ENCODE peak calls at places on chromosomes 2 and 18, in six cellular contexts. Q is GM12878, R is endothelial cell of umbilical vein, L is A549, Y is K562, M is HepG2. N is an unnamed sample.
A peak's percentile ranks its signal among the peaks of the same experiment; 100 is the strongest.

GRCh38 chr2:181784556-181784955 is 104.2 kb upstream of the NEUROD1 start:
- DNase-seq in R (peak; percentile 35), M (peak; percentile 39), Y (no peak), L (no peak), Q (no peak), N (no peak)

GRCh38 chr2:101409699-101410098 is 22.4 kb upstream of the CREG2 start:
- DNase-seq in L (no peak), M (no peak), Y (no peak), R (no peak), Q (no peak), N (no peak)

GRCh38 chr2:68469935-68470334 is 2.5 kb downstream of the APLF start:
- DNase-seq in R (no peak), L (no peak), Y (no peak), Q (no peak), M (peak; percentile 37), N (no peak)

GRCh38 chr2:37625781-37626548 is 45.5 kb downstream of the CDC42EP3 start:
- DNase-seq in M (no peak), Q (peak; percentile 82), Y (no peak), L (no peak), R (no peak), N (no peak)

GRCh38 chr2:207163815-207164747 is 1.7 kb downstream of the KLF7 start:
- DNase-seq in Q (no peak), R (peak; percentile 84), L (peak; percentile 21), M (peak; percentile 37), Y (no peak), N (peak; percentile 21)

GRCh38 chr2:144550916-144551315 is 31.0 kb upstream of the ZEB2 start:
- DNase-seq in Y (no peak), M (no peak), Q (no peak), R (no peak), L (no peak), N (no peak)

GRCh38 chr2:46362667-46363012 is 65.4 kb downstream of the EPAS1 start:
- DNase-seq in L (no peak), M (no peak), Q (no peak), R (no peak), Y (no peak), N (no peak)

GRCh38 chr2:36357506-36358316 is 2.1 kb downstream of the CRIM1 start:
- DNase-seq in L (peak; percentile 63), Q (no peak), M (peak; percentile 79), Y (no peak), R (peak; percentile 82), N (peak; percentile 20)

GRCh38 chr2:80393996-80394395 is 89.4 kb upstream of the LRRTM1 start:
- DNase-seq in M (no peak), Q (no peak), Y (no peak), R (no peak), L (no peak), N (no peak)

GRCh38 chr2:2520396-2520795 is 189.3 kb upstream of the MYT1L start:
- DNase-seq in R (no peak), Q (no peak), Y (no peak), M (no peak), L (no peak), N (no peak)

GRCh38 chr18:79690071-79690470 is 10.5 kb downstream of the CTDP1 start:
- DNase-seq in M (no peak), R (no peak), Q (no peak), L (no peak), Y (no peak), N (no peak)

GRCh38 chr2:8300905-8301304 is 381.0 kb upstream of the ID2 start:
- DNase-seq in R (no peak), M (no peak), Y (no peak), L (no peak), Q (no peak), N (no peak)

GRCh38 chr2:128499367-128500135 is 180.9 kb upstream of the HS6ST1 start:
- DNase-seq in M (no peak), R (no peak), L (no peak), Y (no peak), Q (no peak), N (no peak)

GRCh38 chr2:4973973-4974372 is 718.2 kb upstream of the SOX11 start:
- DNase-seq in Q (no peak), M (no peak), R (no peak), L (no peak), Y (no peak), N (peak; percentile 9)

GRCh38 chr2:101987832-101988231 is 3.9 kb upstream of the IL1R2 start:
- DNase-seq in R (no peak), Y (no peak), L (no peak), Q (no peak), M (peak; percentile 43), N (no peak)

GRCh38 chr18:8401606-8402005 is 207.6 kb upstream of the RAB12 start:
- DNase-seq in M (no peak), R (no peak), Q (no peak), Y (no peak), L (no peak), N (no peak)

GRCh38 chr2:72973566-72974435 is 56.5 kb downstream of the EMX1 start:
- DNase-seq in R (peak; percentile 46), M (peak; percentile 58), Q (no peak), Y (peak; percentile 79), L (peak; percentile 89), N (peak; percentile 78)

GRCh38 chr2:157182204-157182709 is 75.2 kb upstream of the GALNT5 start:
- DNase-seq in R (peak; percentile 58), M (no peak), L (no peak), Y (peak; percentile 70), Q (no peak), N (no peak)

GRCh38 chr2:157184161-157184910 is 73.2 kb upstream of the GALNT5 start:
- DNase-seq in Q (no peak), M (no peak), Y (no peak), L (no peak), R (no peak), N (no peak)

GRCh38 chr2:157181234-157181633 is 76.3 kb upstream of the GALNT5 start:
- DNase-seq in L (no peak), R (no peak), Q (no peak), M (no peak), Y (no peak), N (no peak)

GRCh38 chr2:157185828-157186227 is 71.7 kb upstream of the GALNT5 start:
- DNase-seq in M (no peak), Y (no peak), Q (no peak), L (no peak), R (no peak), N (no peak)

DNA sequence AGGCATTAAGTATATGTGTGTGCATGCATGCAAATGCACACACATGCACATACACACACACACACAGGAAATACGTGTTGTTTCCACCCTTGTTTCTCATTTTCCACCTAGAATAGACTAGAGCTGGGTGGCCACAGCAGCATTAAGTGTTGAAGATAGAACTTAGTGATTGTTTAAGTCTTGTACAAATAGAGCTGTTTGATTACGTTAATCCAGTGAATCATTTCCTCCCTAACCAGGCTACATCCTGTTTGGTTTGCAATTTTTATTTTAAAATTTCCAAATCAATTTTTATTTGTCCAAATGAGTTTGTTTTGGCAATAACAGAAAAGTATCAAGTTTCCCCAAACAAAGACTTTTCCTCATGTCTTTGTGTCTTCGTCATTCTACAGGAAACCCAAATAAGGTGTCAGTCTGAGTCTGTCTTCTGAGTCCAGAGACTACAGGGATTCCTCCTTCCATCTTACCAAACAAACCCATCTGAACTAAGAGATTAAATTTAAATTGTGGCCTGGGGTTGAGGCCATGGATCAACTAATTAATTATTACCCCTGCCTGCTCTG is 74.6 kb upstream of the GALNT5 start:
- DNase-seq in Q (no peak), Y (no peak), R (peak; percentile 94), M (no peak), L (peak; percentile 58), N (peak; percentile 18)
- TF ChIP-seq POLR2A in Q (no peak), Y (no peak), R (peak; percentile 44), M (no peak), L (no peak), N (no peak)

DNA sequence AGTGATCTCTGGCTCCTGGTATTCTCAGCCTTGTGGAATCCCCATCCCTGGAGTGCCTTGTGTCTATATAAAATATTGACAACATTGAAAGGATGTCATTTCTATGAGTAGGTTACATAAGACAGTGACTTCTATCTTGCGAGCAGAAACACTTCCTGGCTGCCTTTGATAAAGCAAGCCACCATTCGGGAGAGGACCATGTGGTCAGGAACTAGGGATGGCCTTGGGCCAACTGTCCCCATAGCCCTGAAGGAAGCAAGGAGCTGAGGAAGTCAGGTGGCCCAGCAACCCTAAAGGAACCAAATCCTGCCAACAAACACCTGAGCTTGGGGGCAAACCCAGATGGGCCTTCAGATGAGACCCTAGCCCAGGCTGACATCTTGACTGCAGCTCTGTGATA is 113.0 kb upstream of the LTBP1 start:
- DNase-seq in Q (no peak), R (no peak), L (no peak), Y (peak; percentile 21), M (no peak), N (no peak)
- TF ChIP-seq MYC in Q (no peak), R (no peak), L (no peak), Y (peak; percentile 75), M (no peak), N (no peak)

GRCh38 chr2:61356958-61357350 is 113.9 kb downstream of the USP34 start:
- DNase-seq in M (no peak), Q (no peak), Y (no peak), R (no peak), L (no peak), N (no peak)
- TF ChIP-seq MAX in M (no peak), Q (no peak), Y (no peak), R (no peak), L (no peak), N (no peak)

GRCh38 chr18:21111351-21112139 is at the start of gene ROCK1:
- DNase-seq in Y (peak; percentile 97), Q (peak; percentile 65), R (peak; percentile 96), L (peak; percentile 70), M (peak; percentile 88), N (peak; percentile 96)
- TF ChIP-seq POLR2A in Y (peak; percentile 65), Q (peak; percentile 73), R (peak; percentile 59), L (peak; percentile 63), M (no peak), N (no peak)

GRCh38 chr2:217935245-217935879 is 67.4 kb downstream of the TNS1 start:
- DNase-seq in M (no peak), Q (no peak), R (no peak), Y (no peak), L (no peak), N (no peak)
- TF ChIP-seq MYC in M (no peak), Q (no peak), R (no peak), Y (no peak), L (no peak), N (no peak)

N was measured in NB4.